ENCODE peak calls at places on chromosomes 13 and 19, in four cellular contexts. F is CD8-positive, alpha-beta T cell; R is AG09309; H is body of pancreas. J is an unnamed sample.

GRCh38 chr13:110560606-110561334 is 752 bp downstream of the RAB20 start:
- DNase-seq in R (no peak), F (no peak), H (peak), J (no peak)

GRCh38 chr19:41569481-41570150 is 6.3 kb upstream of the CEACAM21 start:
- DNase-seq in H (no peak), F (no peak), R (no peak), J (no peak)

GRCh38 chr19:16071072-16071691 is 5.1 kb upstream of the TPM4 start:
- DNase-seq in H (no peak), R (no peak), F (no peak), J (no peak)

GRCh38 chr13:95113601-95114000 is 187.7 kb downstream of the ABCC4 start:
- DNase-seq in H (no peak), F (no peak), R (no peak), J (no peak)

GRCh38 chr13:99353836-99354235 is 46.6 kb upstream of the GPR183 start:
- DNase-seq in H (no peak), R (no peak), F (no peak), J (no peak)

GRCh38 chr13:48446454-48446853 is 33.5 kb upstream of the LPAR6 start:
- DNase-seq in R (no peak), F (no peak), H (no peak), J (no peak)

GRCh38 chr13:112893570-112894422 is 75.2 kb upstream of the MCF2L start:
- DNase-seq in F (no peak), H (peak), R (no peak), J (no peak)

GRCh38 chr13:98295371-98295770 is 118.3 kb upstream of the RNF113B start:
- DNase-seq in R (no peak), H (no peak), F (no peak), J (no peak)

GRCh38 chr13:28493740-28494536 is 990 bp downstream of the FLT1 start:
- DNase-seq in R (no peak), H (no peak), F (no peak), J (no peak)

GRCh38 chr13:77980592-77980991 is 62.0 kb upstream of the EDNRB start:
- DNase-seq in R (no peak), F (no peak), H (no peak), J (no peak)

GRCh38 chr19:34335914-34336313 is 29.1 kb upstream of the GPI start:
- DNase-seq in H (no peak), F (no peak), R (no peak), J (no peak)
- TF ChIP-seq CTCF in H (no peak), F (no peak), R (no peak), J (no peak)

DNA sequence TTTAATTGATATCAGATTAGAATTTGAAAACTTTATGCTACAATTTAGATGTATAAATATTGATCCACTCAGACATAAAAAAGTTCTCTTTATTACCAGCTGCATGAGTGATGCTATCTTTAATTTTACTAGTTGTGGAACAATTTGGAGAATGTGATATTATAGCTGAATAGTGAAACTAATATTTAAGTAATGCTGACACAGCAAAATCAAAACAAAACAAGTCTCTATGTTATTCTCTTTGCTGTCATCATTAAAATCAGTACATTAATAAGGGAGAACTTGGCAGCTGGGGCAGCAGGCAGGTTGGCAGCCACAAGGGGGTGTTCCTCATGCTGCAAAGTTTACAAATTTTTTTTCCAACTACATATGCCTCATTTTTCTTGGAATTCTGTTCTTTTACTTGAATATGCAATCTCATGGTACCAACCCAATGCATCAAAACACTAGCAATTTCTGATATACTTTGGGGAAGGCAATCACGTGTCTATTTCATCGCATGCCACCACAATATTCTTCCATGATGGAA is 585.3 kb downstream of the FGF9 start:
- DNase-seq in F (no peak), H (no peak), R (no peak), J (no peak)
- TF ChIP-seq CTCF in F (no peak), H (peak), R (no peak), J (no peak)

GRCh38 chr13:23349127-23349897 is 84.2 kb downstream of the SACS start:
- DNase-seq in F (no peak), R (peak), H (no peak), J (no peak)

GRCh38 chr13:23347601-23348000 is 85.9 kb downstream of the SACS start:
- DNase-seq in H (no peak), R (no peak), F (no peak), J (no peak)

GRCh38 chr13:23350009-23350408 is 83.5 kb downstream of the SACS start:
- DNase-seq in H (no peak), F (no peak), R (no peak), J (no peak)

GRCh38 chr13:23344923-23345322 is 88.6 kb downstream of the SACS start:
- DNase-seq in F (no peak), R (no peak), H (no peak), J (no peak)

GRCh38 chr13:23348270-23349126 is 85.0 kb downstream of the SACS start:
- DNase-seq in R (no peak), H (no peak), F (no peak), J (no peak)
- TF ChIP-seq CTCF in R (peak), H (no peak), F (no peak), J (no peak)

DNA sequence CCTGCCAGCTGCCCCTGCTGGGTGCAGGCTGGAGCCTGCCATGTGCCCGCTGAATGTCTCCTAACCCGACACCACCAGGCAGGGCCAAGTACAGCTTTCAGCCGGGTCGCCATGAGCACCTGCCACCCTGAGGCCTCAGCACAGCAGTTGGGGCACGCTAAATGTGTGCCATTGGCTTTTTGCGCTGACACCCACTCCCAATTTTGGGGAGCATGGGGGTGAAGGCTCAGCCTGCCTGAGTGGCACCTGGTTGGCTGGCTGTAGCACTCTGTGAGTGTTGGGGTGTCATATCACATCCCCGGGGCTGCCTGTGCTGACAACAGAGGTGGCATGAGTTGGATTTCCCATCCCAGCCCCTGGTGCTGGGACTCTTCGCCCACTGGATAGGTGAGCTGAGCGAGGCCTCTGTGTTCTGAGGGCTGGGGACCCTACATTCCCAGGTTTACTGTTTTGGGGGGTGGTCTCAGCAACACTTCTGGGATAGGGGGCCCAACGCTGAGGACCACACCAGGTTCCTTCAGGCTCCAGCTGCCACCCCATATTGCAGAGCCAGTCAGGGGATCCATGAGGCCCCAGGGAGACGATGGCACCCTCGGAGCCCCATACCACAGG is 7.2 kb upstream of the RELB start:
- DNase-seq in H (no peak), R (no peak), F (no peak), J (no peak)
- TF ChIP-seq CTCF in H (no peak), R (no peak), F (no peak), J (no peak)

GRCh38 chr13:93244918-93245280 is 18.3 kb downstream of the GPC6 start:
- DNase-seq in R (no peak), H (no peak), F (no peak), J (no peak)

GRCh38 chr13:93249918-93250306 is 23.3 kb downstream of the GPC6 start:
- DNase-seq in H (no peak), R (no peak), F (no peak), J (no peak)

GRCh38 chr13:93246069-93246468 is 19.5 kb downstream of the GPC6 start:
- DNase-seq in F (no peak), R (no peak), H (no peak), J (no peak)

GRCh38 chr13:93249259-93249917 is 22.8 kb downstream of the GPC6 start:
- DNase-seq in R (peak), H (no peak), F (no peak), J (no peak)

DNA sequence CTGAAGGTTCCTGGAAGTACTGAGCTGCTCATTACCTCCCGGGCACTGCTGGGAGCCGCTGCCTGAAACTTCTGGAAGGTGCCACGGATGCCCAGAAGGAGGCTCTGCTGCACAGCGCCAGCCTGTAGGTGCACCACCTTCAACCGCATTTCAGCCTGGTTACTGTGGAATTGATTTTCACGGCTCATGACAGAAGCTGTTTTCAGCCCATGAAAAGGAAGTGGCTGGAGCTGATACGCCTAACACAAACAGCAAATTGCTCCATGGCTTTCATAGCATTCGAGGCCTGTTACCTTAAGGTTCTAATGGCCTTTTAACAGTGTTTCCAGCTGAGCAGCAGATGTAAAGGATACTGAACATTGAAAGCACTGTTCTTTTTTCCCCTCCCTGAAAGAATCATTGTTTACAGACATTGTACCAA is 22.0 kb downstream of the GPC6 start:
- DNase-seq in F (no peak), H (peak), R (no peak), J (no peak)
- TF ChIP-seq CTCF in F (no peak), H (peak), R (peak), J (no peak)

GRCh38 chr13:19982447-19983043 is 24.0 kb downstream of the ZMYM2 start:
- DNase-seq in F (no peak), H (no peak), R (no peak), J (no peak)
- TF ChIP-seq CTCF in F (no peak), H (no peak), R (no peak), J (no peak)